ENCODE peak calls at places on chromosome 5, in four cellular contexts. X, M, H and S are unnamed samples.

GRCh38 chr5:16934669-16935068 is 1.4 kb downstream of the MYO10 start:
- DNase-seq in M (no peak), X (no peak), H (no peak), S (no peak)

GRCh38 chr5:126936775-126937418 is 93.5 kb downstream of the MARCHF3 start:
- DNase-seq in X (no peak), H (no peak), M (no peak), S (no peak)

GRCh38 chr5:72503888-72504491 is 3.2 kb downstream of the ZNF366 start:
- DNase-seq in X (no peak), M (peak), H (no peak), S (no peak)

GRCh38 chr5:64210866-64211265 is 45.2 kb downstream of the RNF180 start:
- DNase-seq in X (peak), H (no peak), M (peak), S (no peak)

GRCh38 chr5:139740138-139740992 is 55.2 kb upstream of the PSD2 start:
- DNase-seq in X (no peak), H (no peak), M (no peak), S (no peak)

GRCh38 chr5:43352916-43353315 is 39.7 kb upstream of the HMGCS1 start:
- DNase-seq in X (no peak), M (no peak), H (no peak), S (no peak)

GRCh38 chr5:123813251-123813650 is 301.3 kb downstream of the CSNK1G3 start:
- DNase-seq in M (no peak), X (no peak), H (no peak), S (no peak)

GRCh38 chr5:80206282-80206681 is 49.6 kb downstream of the SERINC5 start:
- DNase-seq in M (peak), H (no peak), X (no peak), S (no peak)

GRCh38 chr5:143860211-143860610 is 48.2 kb downstream of the HMHB1 start:
- DNase-seq in H (no peak), X (no peak), M (no peak), S (no peak)

GRCh38 chr5:107806705-107807104 is 136.0 kb upstream of the EFNA5 start:
- DNase-seq in X (no peak), H (no peak), M (peak), S (no peak)

GRCh38 chr5:174195517-174195916 is 150.0 kb downstream of the NSG2 start:
- DNase-seq in H (no peak), M (no peak), X (no peak), S (no peak)

DNA sequence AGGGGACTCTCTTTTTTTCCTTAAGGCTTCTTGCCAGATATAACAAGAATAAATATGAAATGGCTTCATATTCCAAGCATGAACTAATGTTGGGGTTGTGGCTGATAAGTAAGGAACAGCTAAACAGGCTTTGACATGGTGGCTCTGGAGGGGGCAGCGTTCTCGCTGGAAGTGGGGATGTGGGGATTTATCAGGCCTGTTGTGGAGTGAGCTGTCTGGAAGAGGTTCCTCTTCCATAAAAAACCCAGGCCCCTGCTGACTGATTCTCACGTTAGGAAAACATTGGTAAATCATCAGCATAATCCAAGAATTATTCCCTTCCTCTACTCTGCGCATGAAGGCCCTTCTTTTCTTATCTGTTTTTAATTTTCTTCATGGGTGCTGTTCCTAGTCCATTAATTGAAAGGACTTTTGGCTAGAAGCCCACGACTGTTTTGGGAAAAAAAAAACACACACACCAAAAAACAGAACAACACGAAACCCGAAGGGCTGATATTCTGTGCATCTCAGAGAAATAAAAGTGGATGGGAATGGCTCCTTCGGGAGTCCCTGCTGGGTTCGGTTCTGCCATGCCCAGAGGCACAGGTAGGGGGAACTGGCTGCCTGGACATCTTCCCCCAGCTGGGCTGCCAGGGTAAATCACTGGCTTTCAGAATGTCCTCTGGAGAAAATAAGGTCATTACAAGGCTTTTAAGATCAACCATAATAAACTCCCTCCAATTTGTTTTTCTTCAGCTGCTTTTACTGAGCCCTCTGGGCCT is 297.0 kb downstream of the SLIT3 start:
- DNase-seq in X (no peak), H (peak), M (peak), S (no peak)
- TF ChIP-seq CTCF in X (peak), H (peak), M (peak), S (peak)

GRCh38 chr5:56323505-56323904 is 90.4 kb upstream of the ANKRD55 start:
- DNase-seq in X (no peak), M (peak), H (no peak), S (no peak)
- TF ChIP-seq CTCF in X (no peak), M (no peak), H (no peak), S (no peak)

GRCh38 chr5:180541710-180542109 is 47.5 kb downstream of the CNOT6 start:
- DNase-seq in X (no peak), M (no peak), H (no peak), S (no peak)
- TF ChIP-seq CTCF in X (no peak), M (no peak), H (no peak), S (no peak)

GRCh38 chr5:56816546-56817081 is 1.3 kb downstream of the MAP3K1 start:
- DNase-seq in X (no peak), H (peak), M (peak), S (no peak)
- TF ChIP-seq CTCF in X (no peak), H (no peak), M (peak), S (no peak)